ENCODE peak calls at places on chromosome 15, in four cellular contexts. One of them, this sample, is unnamed.

GRCh38 chr15:85897818-85898717 is 103.3 kb upstream of the KLHL25 start:
- DNase-seq in PC-9: no peak
- DNase-seq in Panc1: peak
- DNase-seq in stomach: no peak
- DNase-seq in this sample: no peak

GRCh38 chr15:64460737-64461576 is 579 bp downstream of the ZNF609 start:
- DNase-seq in PC-9: peak
- DNase-seq in Panc1: peak
- DNase-seq in stomach: no peak
- DNase-seq in this sample: peak

GRCh38 chr15:68151277-68151676 is 53.9 kb downstream of the CALML4 start:
- DNase-seq in PC-9: peak
- DNase-seq in Panc1: no peak
- DNase-seq in stomach: no peak
- DNase-seq in this sample: no peak

GRCh38 chr15:76059320-76060097 is at the start of gene TMEM266:
- DNase-seq in PC-9: no peak
- DNase-seq in Panc1: no peak
- DNase-seq in stomach: peak
- DNase-seq in this sample: no peak

GRCh38 chr15:89630974-89631901 is 24.0 kb downstream of the KIF7 start:
- DNase-seq in PC-9: no peak
- DNase-seq in Panc1: no peak
- DNase-seq in stomach: peak
- DNase-seq in this sample: no peak

GRCh38 chr15:29242466-29243242 is 27.0 kb downstream of the NSMCE3 start:
- DNase-seq in PC-9: no peak
- DNase-seq in Panc1: no peak
- DNase-seq in stomach: no peak
- DNase-seq in this sample: no peak

GRCh38 chr15:101047301-101047781 is 128.2 kb downstream of the LRRK1 start:
- DNase-seq in PC-9: no peak
- DNase-seq in Panc1: no peak
- DNase-seq in stomach: peak
- DNase-seq in this sample: no peak

GRCh38 chr15:84979651-84980050 is 2.0 kb upstream of the PDE8A start:
- DNase-seq in PC-9: no peak
- DNase-seq in Panc1: no peak
- DNase-seq in stomach: no peak
- DNase-seq in this sample: no peak

GRCh38 chr15:41899854-41900442 is 6.1 kb upstream of the SPTBN5 start:
- DNase-seq in PC-9: no peak
- DNase-seq in Panc1: no peak
- DNase-seq in stomach: no peak
- DNase-seq in this sample: no peak

GRCh38 chr15:52661909-52662308 is 17.3 kb downstream of the ATOSA start:
- DNase-seq in PC-9: no peak
- DNase-seq in Panc1: no peak
- DNase-seq in stomach: no peak
- DNase-seq in this sample: no peak

GRCh38 chr15:70316059-70316600 is 218.4 kb upstream of the TLE3 start:
- DNase-seq in PC-9: no peak
- DNase-seq in Panc1: no peak
- DNase-seq in stomach: no peak
- DNase-seq in this sample: no peak

GRCh38 chr15:65873271-65873670 is 4.0 kb downstream of the RAB11A start:
- DNase-seq in PC-9: no peak
- DNase-seq in Panc1: no peak
- DNase-seq in stomach: no peak
- DNase-seq in this sample: no peak

GRCh38 chr15:23033979-23034378 is 5.4 kb downstream of the TUBGCP5 start:
- DNase-seq in PC-9: no peak
- DNase-seq in Panc1: no peak
- DNase-seq in stomach: no peak
- DNase-seq in this sample: peak

GRCh38 chr15:101456079-101456791 is 33.3 kb downstream of the PCSK6 start:
- DNase-seq in PC-9: no peak
- DNase-seq in Panc1: no peak
- DNase-seq in stomach: no peak
- DNase-seq in this sample: no peak

GRCh38 chr15:65638681-65639089 is 16.9 kb downstream of the SLC24A1 start:
- DNase-seq in PC-9: peak
- DNase-seq in Panc1: peak
- DNase-seq in stomach: no peak
- DNase-seq in this sample: peak

GRCh38 chr15:57820119-57820518 is 113.6 kb downstream of the POLR2M start:
- DNase-seq in PC-9: no peak
- DNase-seq in Panc1: no peak
- DNase-seq in stomach: no peak
- DNase-seq in this sample: no peak

GRCh38 chr15:41258706-41259471 is 27.8 kb downstream of the CHP1 start:
- DNase-seq in PC-9: peak
- DNase-seq in Panc1: no peak
- DNase-seq in stomach: peak
- DNase-seq in this sample: peak

GRCh38 chr15:37016287-37016686 is 84.1 kb downstream of the MEIS2 start:
- DNase-seq in PC-9: no peak
- DNase-seq in Panc1: no peak
- DNase-seq in stomach: no peak
- DNase-seq in this sample: no peak

GRCh38 chr15:37020852-37021251 is 79.5 kb downstream of the MEIS2 start:
- DNase-seq in PC-9: no peak
- DNase-seq in Panc1: no peak
- DNase-seq in stomach: no peak
- DNase-seq in this sample: no peak

GRCh38 chr15:37015476-37015875 is 84.9 kb downstream of the MEIS2 start:
- DNase-seq in PC-9: no peak
- DNase-seq in Panc1: no peak
- DNase-seq in stomach: no peak
- DNase-seq in this sample: no peak

GRCh38 chr15:37017031-37017625 is 83.2 kb downstream of the MEIS2 start:
- DNase-seq in PC-9: no peak
- DNase-seq in Panc1: no peak
- DNase-seq in stomach: no peak
- DNase-seq in this sample: no peak

GRCh38 chr15:37019479-37020433 is 80.6 kb downstream of the MEIS2 start:
- DNase-seq in PC-9: no peak
- DNase-seq in Panc1: no peak
- DNase-seq in stomach: peak
- DNase-seq in this sample: no peak
- H3K4me3 ChIP-seq in PC-9: no peak
- H3K4me3 ChIP-seq in Panc1: peak
- H3K4me3 ChIP-seq in stomach: no peak
- H3K4me3 ChIP-seq in this sample: no peak

GRCh38 chr15:34213690-34214089 is 3.8 kb upstream of the KATNBL1 start:
- DNase-seq in PC-9: no peak
- DNase-seq in Panc1: no peak
- DNase-seq in stomach: no peak
- DNase-seq in this sample: no peak
- TF ChIP-seq CTCF in PC-9: no peak
- TF ChIP-seq CTCF in Panc1: peak
- TF ChIP-seq CTCF in stomach: no peak
- TF ChIP-seq CTCF in this sample: no peak

DNA sequence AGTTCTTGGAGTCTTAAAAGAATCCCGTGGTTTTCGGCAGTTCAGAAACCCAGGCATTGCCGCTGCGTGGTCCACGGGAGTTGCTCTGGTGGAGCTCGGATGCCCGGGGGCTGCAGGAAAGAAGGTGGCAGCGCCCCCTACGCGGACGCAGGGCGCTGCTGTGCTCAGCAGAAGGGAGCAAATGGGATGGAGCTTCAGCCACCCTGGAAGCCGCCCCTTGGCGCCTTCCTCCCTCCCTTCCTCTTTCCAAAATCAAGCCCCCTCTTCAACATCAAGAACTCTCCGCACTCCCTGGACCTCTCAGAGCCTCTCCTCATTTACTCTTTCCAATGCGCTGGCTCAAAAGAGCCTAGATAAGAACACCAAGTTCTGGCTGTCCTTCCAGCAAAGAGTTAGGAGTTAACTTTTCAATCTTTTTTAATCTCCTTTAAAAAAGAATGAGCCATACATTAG is 880 bp upstream of the CHRNA7 start:
- DNase-seq in PC-9: no peak
- DNase-seq in Panc1: no peak
- DNase-seq in stomach: peak
- DNase-seq in this sample: no peak
- H3K4me3 ChIP-seq in PC-9: no peak
- H3K4me3 ChIP-seq in Panc1: peak
- H3K4me3 ChIP-seq in stomach: peak
- H3K4me3 ChIP-seq in this sample: no peak

DNA sequence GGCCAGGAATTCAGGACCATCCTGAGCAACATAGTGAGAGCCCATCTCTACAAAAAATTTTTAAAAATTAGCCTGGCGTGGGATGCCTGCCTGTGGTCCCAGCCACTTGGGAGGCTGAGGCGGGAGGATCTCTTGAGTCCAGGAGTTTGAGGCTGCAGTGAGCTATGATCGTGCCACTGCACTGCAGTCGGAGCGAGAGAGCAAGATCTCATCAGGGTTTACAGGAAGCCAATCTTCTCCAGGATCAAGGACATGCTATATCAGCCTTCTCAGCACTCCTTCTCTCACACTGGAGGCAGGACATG is 451 bp upstream of the STOML1 start:
- DNase-seq in PC-9: no peak
- DNase-seq in Panc1: no peak
- DNase-seq in stomach: no peak
- DNase-seq in this sample: no peak
- TF ChIP-seq CTCF in PC-9: peak
- TF ChIP-seq CTCF in Panc1: no peak
- TF ChIP-seq CTCF in stomach: no peak
- TF ChIP-seq CTCF in this sample: no peak

DNA sequence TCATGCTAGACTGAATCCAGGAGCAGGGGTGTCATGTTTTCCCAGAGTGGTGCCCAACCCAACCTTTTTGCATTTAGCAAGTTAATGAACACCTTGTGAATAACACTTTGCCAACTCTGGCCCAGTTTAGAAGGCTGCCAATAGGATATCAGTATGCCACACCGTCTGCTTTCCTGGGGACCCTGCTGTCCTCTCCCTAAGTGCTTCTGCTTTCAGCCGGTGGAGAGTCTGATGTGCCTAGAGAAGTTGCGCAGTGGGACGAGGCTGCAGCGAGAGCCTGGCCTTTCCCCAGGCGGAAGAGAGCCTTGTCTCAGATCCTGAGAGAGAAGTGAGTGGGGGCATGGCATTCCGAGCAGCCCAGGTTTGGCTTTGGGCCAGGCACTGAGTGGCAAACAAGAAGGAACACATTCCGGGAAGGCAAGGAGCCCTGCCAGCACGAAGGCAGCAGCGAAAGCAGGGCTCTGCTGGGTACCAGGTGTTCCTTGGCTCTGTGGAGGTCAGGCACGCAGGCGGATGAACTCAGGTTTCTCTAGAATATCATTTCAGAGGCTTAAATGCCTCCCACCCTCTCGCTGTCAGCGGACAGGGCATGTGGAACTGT is 36.9 kb downstream of the SENP8 start:
- DNase-seq in PC-9: peak
- DNase-seq in Panc1: no peak
- DNase-seq in stomach: peak
- DNase-seq in this sample: peak
- H3K4me3 ChIP-seq in PC-9: no peak
- H3K4me3 ChIP-seq in Panc1: peak
- H3K4me3 ChIP-seq in stomach: peak
- H3K4me3 ChIP-seq in this sample: peak

This sample was measured in LNCaP clone FGC.